ENCODE peak calls at places on chromosomes 4 and X, in four cellular contexts. P, Y, F and C are unnamed samples.

GRCh38 chr4:31613946-31614623 is 893.9 kb downstream of the PCDH7 start:
- DNase-seq in P (no peak), Y (peak), F (peak), C (no peak)

GRCh38 chrX:52933976-52934703 is 24.2 kb downstream of the FAM156A start:
- DNase-seq in F (no peak), Y (no peak), P (no peak), C (peak)

GRCh38 chrX:120514236-120514635 is 45.1 kb upstream of the LAMP2 start:
- DNase-seq in F (peak), P (peak), Y (no peak), C (peak)

GRCh38 chr4:173056708-173057107 is 111.9 kb upstream of the GALNT7 start:
- DNase-seq in P (no peak), F (peak), Y (peak), C (no peak)

GRCh38 chr4:22385615-22386014 is 130.3 kb downstream of the ADGRA3 start:
- DNase-seq in Y (no peak), F (no peak), P (peak), C (peak)

GRCh38 chrX:19893722-19894121 is 6.3 kb upstream of the SH3KBP1 start:
- DNase-seq in P (peak), Y (no peak), F (peak), C (peak)

GRCh38 chrX:68511255-68511654 is 12.4 kb downstream of the YIPF6 start:
- DNase-seq in P (peak), Y (no peak), F (peak), C (peak)

GRCh38 chr4:8186883-8187282 is 12.2 kb upstream of the SH3TC1 start:
- DNase-seq in F (no peak), P (no peak), Y (no peak), C (no peak)

GRCh38 chrX:55379396-55379795 is 72.5 kb upstream of the MAGEH1 start:
- DNase-seq in Y (no peak), P (no peak), F (no peak), C (no peak)

GRCh38 chrX:13008189-13008533 is 33.3 kb downstream of the TMSB4X start:
- DNase-seq in F (no peak), Y (no peak), P (no peak), C (no peak)

GRCh38 chr4:24656906-24657305 is 72.6 kb upstream of the DHX15 start:
- DNase-seq in F (no peak), P (no peak), Y (no peak), C (no peak)

GRCh38 chrX:118062048-118062789 is 54.4 kb downstream of the KLHL13 start:
- DNase-seq in P (no peak), F (no peak), Y (no peak), C (no peak)

GRCh38 chrX:119481218-119481875 is 13.1 kb downstream of the SLC25A5 start:
- DNase-seq in F (no peak), Y (peak), P (no peak), C (no peak)

GRCh38 chrX:15215366-15215765 is 54.5 kb downstream of the ASB9 start:
- DNase-seq in P (no peak), F (no peak), Y (no peak), C (no peak)

GRCh38 chr4:168667936-168668335 is 171.1 kb downstream of the PALLD start:
- DNase-seq in P (no peak), Y (no peak), F (no peak), C (no peak)

GRCh38 chrX:151697537-151697936 is 2.3 kb downstream of the PRRG3 start:
- DNase-seq in F (no peak), P (peak), Y (no peak), C (peak)

GRCh38 chr4:627347-627746 is 2.0 kb downstream of the PDE6B start:
- DNase-seq in Y (no peak), P (no peak), F (no peak), C (no peak)

GRCh38 chr4:30436394-30436793 is 283.8 kb upstream of the PCDH7 start:
- DNase-seq in P (no peak), F (no peak), Y (no peak), C (no peak)

GRCh38 chr4:7607156-7607910 is 172.6 kb upstream of the PSAPL1 start:
- DNase-seq in P (peak), Y (no peak), F (no peak), C (peak)

GRCh38 chr4:7673111-7673510 is 238.4 kb upstream of the PSAPL1 start:
- DNase-seq in Y (no peak), F (no peak), P (peak), C (no peak)

GRCh38 chrX:134753185-134754008 is 95.1 kb upstream of the PLAC1 start:
- DNase-seq in Y (no peak), F (peak), P (peak), C (peak)

GRCh38 chr4:186029731-186030421 is 39.1 kb upstream of the TLR3 start:
- DNase-seq in Y (peak), P (peak), F (no peak), C (peak)

GRCh38 chr4:71941001-71941400 is 90.8 kb upstream of the NPFFR2 start:
- DNase-seq in Y (no peak), F (no peak), P (peak), C (peak)